ENCODE peak calls at places on chromosomes 16 and 17, in seven cellular contexts. A is HuH-7.5; J is stimulated activated CD4-positive, alpha-beta T cell treated with anti-CD3 and anti-CD28 coated beads, Interleukin-12 subunit alpha, Interleukin-12 subunit beta, amount 100 ng/mL, for 48 hours; C is stimulated activated CD8-positive, alpha-beta memory T cell treated with anti-CD3 and anti-CD28 coated beads, Interleukin-15, amount 100 ng/mL, for 4 hours; K is Peyer's patch; B is cardiac fibroblast; R is skeletal muscle cell. F is an unnamed sample.

GRCh38 chr17:61467416-61468262 is 15.4 kb downstream of the TBX4 start:
- DNase-seq in A (peak; percentile 95), J (no peak), C (no peak), K (peak; percentile 45), B (peak; percentile 60), R (no peak), F (peak; percentile 16)

GRCh38 chr16:85503642-85504224 is 109.4 kb upstream of the GSE1 start:
- DNase-seq in A (no peak), J (no peak), C (no peak), K (no peak), B (no peak), R (no peak), F (no peak)

GRCh38 chr17:10121971-10122707 is 76.3 kb downstream of the GAS7 start:
- DNase-seq in A (no peak), J (no peak), C (no peak), K (no peak), B (peak; percentile 45), R (no peak), F (peak; percentile 70)

GRCh38 chr16:62077998-62078397 is 41.8 kb upstream of the CDH8 start:
- DNase-seq in A (no peak), J (no peak), C (no peak), K (no peak), B (no peak), R (no peak), F (peak; percentile 8)

GRCh38 chr16:81026429-81026828 is 9.2 kb upstream of the ATMIN start:
- DNase-seq in A (no peak), J (no peak), C (no peak), K (no peak), B (no peak), R (no peak), F (no peak)

GRCh38 chr16:1696863-1697262 is 9.1 kb upstream of the MAPK8IP3 start:
- DNase-seq in A (no peak), J (no peak), C (no peak), K (no peak), B (no peak), R (no peak), F (no peak)

GRCh38 chr16:22071352-22071923 is 20.9 kb upstream of the VWA3A start:
- DNase-seq in A (no peak), J (no peak), C (no peak), K (no peak), B (peak; percentile 43), R (no peak), F (no peak)

GRCh38 chr17:6088141-6088540 is 18.0 kb downstream of the WSCD1 start:
- DNase-seq in A (no peak), J (no peak), C (no peak), K (no peak), B (no peak), R (no peak), F (no peak)

GRCh38 chr16:86167061-86167460 is 268.1 kb downstream of the IRF8 start:
- DNase-seq in A (no peak), J (no peak), C (no peak), K (no peak), B (no peak), R (no peak), F (no peak)

GRCh38 chr16:47699090-47699489 is 238.0 kb downstream of the PHKB start:
- DNase-seq in A (no peak), J (no peak), C (no peak), K (no peak), B (no peak), R (no peak), F (no peak)

GRCh38 chr16:27428035-27428785 is 26.2 kb downstream of the IL21R start:
- DNase-seq in A (no peak), J (no peak), C (no peak), K (peak; percentile 43), B (no peak), R (no peak), F (peak; percentile 62)

GRCh38 chr16:69851491-69852240 is 89.5 kb downstream of the WWP2 start:
- DNase-seq in A (no peak), J (no peak), C (no peak), K (no peak), B (peak; percentile 30), R (no peak), F (no peak)

GRCh38 chr16:81932668-81933067 is 78.6 kb downstream of the SDR42E1 start:
- DNase-seq in A (no peak), J (no peak), C (no peak), K (no peak), B (no peak), R (no peak), F (no peak)

GRCh38 chr17:52751051-52751450 is 592.5 kb upstream of the CA10 start:
- DNase-seq in A (no peak), J (no peak), C (no peak), K (no peak), B (no peak), R (no peak), F (no peak)

GRCh38 chr16:66650707-66651473 is 45.7 kb downstream of the CMTM4 start:
- DNase-seq in A (peak; percentile 47), J (peak; percentile 63), C (peak; percentile 23), K (peak; percentile 91), B (peak; percentile 88), R (peak; percentile 35), F (peak; percentile 85)

GRCh38 chr17:72387487-72387886 is 266.7 kb downstream of the SOX9 start:
- DNase-seq in A (no peak), J (no peak), C (no peak), K (no peak), B (peak; percentile 87), R (peak; percentile 79), F (no peak)

GRCh38 chr16:89373355-89374110 is 116.8 kb downstream of the ANKRD11 start:
- DNase-seq in A (no peak), J (no peak), C (no peak), K (no peak), B (peak; percentile 59), R (peak; percentile 67), F (no peak)

GRCh38 chr17:45318561-45319230 is 1.9 kb upstream of the MAP3K14 start:
- DNase-seq in A (no peak), J (no peak), C (no peak), K (no peak), B (no peak), R (no peak), F (no peak)

GRCh38 chr16:12172343-12172742 is 195.8 kb downstream of the SNX29 start:
- DNase-seq in A (no peak), J (no peak), C (no peak), K (no peak), B (no peak), R (no peak), F (no peak)

GRCh38 chr16:371729-372521 is 1.6 kb upstream of the MRPL28 start:
- DNase-seq in A (no peak), J (no peak), C (no peak), K (no peak), B (no peak), R (no peak), F (no peak)

GRCh38 chr17:76039121-76039520 is 12.0 kb upstream of the EVPL start:
- DNase-seq in A (no peak), J (no peak), C (no peak), K (no peak), B (no peak), R (no peak), F (no peak)

GRCh38 chr17:46192484-46193245 is 564 bp downstream of the KANSL1 start:
- DNase-seq in A (peak; percentile 52), J (peak; percentile 44), C (peak; percentile 31), K (peak; percentile 81), B (peak; percentile 71), R (no peak), F (peak; percentile 82)

GRCh38 chr16:67163164-67163902 is 1.2 kb upstream of the HSF4 start:
- DNase-seq in A (no peak), J (no peak), C (no peak), K (peak; percentile 65), B (no peak), R (no peak), F (peak; percentile 73)

GRCh38 chr16:74738134-74738541 is 36.5 kb downstream of the FA2H start:
- DNase-seq in A (no peak), J (no peak), C (no peak), K (peak; percentile 72), B (no peak), R (no peak), F (no peak)

GRCh38 chr16:58678716-58679115 is 5.9 kb downstream of the SLC38A7 start:
- DNase-seq in A (no peak), J (no peak), C (no peak), K (no peak), B (peak; percentile 57), R (no peak), F (peak; percentile 17)

GRCh38 chr16:22065252-22065651 is 27.1 kb upstream of the VWA3A start:
- DNase-seq in A (no peak), J (no peak), C (no peak), K (no peak), B (no peak), R (no peak), F (no peak)